ENCODE peak calls at places on chromosome 7, in four cellular contexts. E is Panc1, V is K562, O is H1. Y is an unnamed sample.

GRCh38 chr7:140506788-140507464 is 27.6 kb upstream of the MKRN1 start:
- DNase-seq in E (no peak), V (peak; percentile 23), O (peak; percentile 57), Y (no peak)

GRCh38 chr7:668139-668871 is 58.2 kb upstream of the DNAAF5 start:
- DNase-seq in E (no peak), O (no peak), V (no peak), Y (no peak)

GRCh38 chr7:141974831-141975230 is 1.3 kb upstream of the TAS2R38 start:
- DNase-seq in O (no peak), E (no peak), V (no peak), Y (no peak)

GRCh38 chr7:16816820-16817219 is 12.0 kb upstream of the AGR2 start:
- DNase-seq in E (no peak), O (no peak), V (no peak), Y (no peak)

GRCh38 chr7:158265743-158266080 is 321.9 kb downstream of the PTPRN2 start:
- DNase-seq in E (no peak), O (no peak), V (no peak), Y (no peak)

GRCh38 chr7:127337581-127337980 is 54.9 kb downstream of the ZNF800 start:
- DNase-seq in O (no peak), E (no peak), V (no peak), Y (no peak)

GRCh38 chr7:73900286-73900685 is 39.3 kb downstream of the TMEM270 start:
- DNase-seq in O (no peak), V (no peak), E (no peak), Y (peak; percentile 46)

GRCh38 chr7:51007708-51008505 is 225.2 kb upstream of the GRB10 start:
- DNase-seq in V (no peak), E (no peak), O (peak; percentile 34), Y (no peak)

GRCh38 chr7:1769286-1770200 is 99.5 kb downstream of the ELFN1 start:
- DNase-seq in E (no peak), O (no peak), V (no peak), Y (no peak)

GRCh38 chr7:25014735-25015134 is 34.8 kb upstream of the OSBPL3 start:
- DNase-seq in V (no peak), E (no peak), O (no peak), Y (no peak)

GRCh38 chr7:158812684-158813083 is 16.6 kb downstream of the ESYT2 start:
- DNase-seq in E (no peak), V (no peak), O (no peak), Y (no peak)

GRCh38 chr7:28032738-28033380 is 147.7 kb downstream of the JAZF1 start:
- DNase-seq in O (no peak), E (no peak), V (no peak), Y (no peak)

GRCh38 chr7:130970696-130971095 is 236.7 kb upstream of the KLF14 start:
- DNase-seq in E (no peak), V (no peak), O (no peak), Y (no peak)

GRCh38 chr7:33998487-33998886 is 93.1 kb downstream of the BMPER start:
- DNase-seq in V (no peak), E (no peak), O (no peak), Y (no peak)

GRCh38 chr7:51455948-51456347 is 139.3 kb upstream of the COBL start:
- DNase-seq in O (no peak), V (no peak), E (no peak), Y (peak; percentile 79)

GRCh38 chr7:38686888-38687287 is 55.7 kb upstream of the AMPH start:
- DNase-seq in O (no peak), V (no peak), E (no peak), Y (no peak)

GRCh38 chr7:2886900-2887299 is 42.8 kb upstream of the GNA12 start:
- DNase-seq in V (peak; percentile 74), E (peak; percentile 47), O (no peak), Y (peak; percentile 91)

GRCh38 chr7:141630621-141631020 is 71.3 kb downstream of the DENND11 start:
- DNase-seq in O (no peak), V (no peak), E (no peak), Y (no peak)

GRCh38 chr7:74454059-74454947 is 597 bp downstream of the GTF2IRD1 start:
- DNase-seq in V (peak; percentile 85), O (peak; percentile 71), E (no peak), Y (peak; percentile 89)

GRCh38 chr7:103809229-103809994 is 180.0 kb downstream of the RELN start:
- DNase-seq in E (no peak), O (no peak), V (no peak), Y (no peak)

GRCh38 chr7:158134824-158135223 is 452.8 kb downstream of the PTPRN2 start:
- DNase-seq in E (no peak), V (no peak), O (no peak), Y (no peak)

GRCh38 chr7:42351313-42351935 is 114.4 kb upstream of the GLI3 start:
- DNase-seq in O (no peak), E (no peak), V (no peak), Y (no peak)

GRCh38 chr7:44980393-44981034 is 1.7 kb upstream of the MYO1G start:
- DNase-seq in V (no peak), E (no peak), O (peak; percentile 42), Y (no peak)

GRCh38 chr7:3430588-3430987 is 129.5 kb downstream of the SDK1 start:
- DNase-seq in E (no peak), V (no peak), O (no peak), Y (no peak)

GRCh38 chr7:57207836-57208235 is 75.6 kb upstream of the ZNF479 start:
- DNase-seq in O (no peak), V (no peak), E (no peak), Y (no peak)

GRCh38 chr7:56079450-56080185 is 13.1 kb downstream of the PHKG1 start:
- DNase-seq in O (peak; percentile 56), V (no peak), E (no peak), Y (peak; percentile 92)

GRCh38 chr7:133365892-133366291 is 113.0 kb downstream of the EXOC4 start:
- DNase-seq in E (no peak), V (no peak), O (no peak), Y (no peak)

GRCh38 chr7:2726316-2727018 is 38.5 kb downstream of the AMZ1 start:
- DNase-seq in E (no peak), V (no peak), O (no peak), Y (no peak)

GRCh38 chr7:41415051-41415450 is 287.8 kb downstream of the INHBA start:
- DNase-seq in E (no peak), O (no peak), V (no peak), Y (no peak)

GRCh38 chr7:136938476-136938875 is 70.0 kb downstream of the CHRM2 start:
- DNase-seq in E (no peak), O (no peak), V (no peak), Y (no peak)

GRCh38 chr7:101593556-101593955 is 35.5 kb downstream of the MYL10 start:
- DNase-seq in E (no peak), V (no peak), O (no peak), Y (no peak)

GRCh38 chr7:138890782-138891445 is 90.3 kb downstream of the KIAA1549 start:
- DNase-seq in V (no peak), O (no peak), E (peak; percentile 92), Y (peak; percentile 67)

GRCh38 chr7:118349604-118350003 is 125.1 kb downstream of the ANKRD7 start:
- DNase-seq in O (no peak), E (no peak), V (no peak), Y (no peak)
- TF ChIP-seq SIN3A in O (no peak), E (no peak), V (no peak), Y (no peak)

DNA sequence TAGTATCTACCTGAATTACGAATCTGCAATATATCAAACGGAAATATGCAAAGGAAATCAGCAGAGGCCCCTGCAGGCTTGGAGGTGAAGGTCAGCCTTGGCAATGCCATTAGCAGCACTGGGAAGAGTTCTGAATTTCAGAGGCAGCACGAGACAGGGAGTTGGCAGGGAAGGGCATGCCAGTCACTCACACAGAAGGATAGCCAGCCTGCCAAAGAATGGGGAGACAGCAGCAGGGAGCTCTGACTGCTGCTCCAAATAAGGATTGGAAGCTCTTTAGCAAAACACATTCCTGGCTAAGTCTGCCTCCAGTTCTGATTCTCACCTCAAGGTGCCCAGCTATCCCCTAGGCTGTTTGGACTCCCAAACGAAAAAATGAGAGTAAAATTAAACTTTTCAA is 188.0 kb downstream of the PDE1C start:
- DNase-seq in V (no peak), O (no peak), E (no peak), Y (no peak)
- TF ChIP-seq SIN3A in V (no peak), O (no peak), E (no peak), Y (no peak)

GRCh38 chr7:151861881-151862280 is 15.0 kb downstream of the PRKAG2 start:
- DNase-seq in E (no peak), O (no peak), V (no peak), Y (no peak)
- TF ChIP-seq SIN3A in E (no peak), O (no peak), V (no peak), Y (no peak)

GRCh38 chr7:26723140-26723539 is 141.2 kb downstream of the SKAP2 start:
- DNase-seq in E (no peak), V (no peak), O (peak; percentile 50), Y (no peak)

GRCh38 chr7:26726051-26726450 is 138.3 kb downstream of the SKAP2 start:
- DNase-seq in E (no peak), V (no peak), O (no peak), Y (no peak)

GRCh38 chr7:26729150-26729772 is 135.1 kb downstream of the SKAP2 start:
- DNase-seq in V (no peak), E (no peak), O (no peak), Y (no peak)

DNA sequence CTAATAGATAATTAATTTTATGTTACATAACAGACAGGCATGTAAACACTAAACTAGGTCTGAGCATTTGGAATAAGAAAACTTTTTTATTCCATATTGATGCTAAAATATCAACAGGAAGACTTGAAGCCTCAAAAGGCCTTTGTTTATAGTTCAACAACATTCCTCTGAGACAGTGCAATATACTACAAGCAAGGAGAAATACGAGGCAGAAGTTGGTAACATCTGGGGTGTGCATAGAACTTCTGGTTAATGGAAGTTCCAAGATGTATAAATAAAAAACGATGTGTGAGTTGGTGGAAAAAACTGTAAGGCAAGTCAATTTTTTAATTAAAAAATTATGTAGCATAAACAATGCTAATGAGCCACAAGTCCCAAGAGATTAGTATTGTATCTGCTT is 139.6 kb downstream of the SKAP2 start:
- DNase-seq in V (no peak), E (no peak), O (no peak), Y (no peak)
- TF ChIP-seq SIN3A in V (no peak), E (no peak), O (no peak), Y (no peak)